ENCODE peak calls at places on chromosomes 12 and 14, in five cellular contexts. V is ELF-1; P is activated CD4-positive, alpha-beta T cell treated with anti-CD3 and anti-CD28 coated beads for 36 hours; U is amniotic stem cell; A is GM06990. Z is an unnamed sample.
A peak's percentile ranks its signal among the peaks of the same experiment; 100 is the strongest.

GRCh38 chr12:50949801-50950302 is 2.5 kb upstream of the HIGD1C start:
- DNase-seq in U (no peak), A (no peak), V (no peak), P (no peak), Z (no peak)

GRCh38 chr12:52806169-52806811 is 7.6 kb downstream of the KRT4 start:
- DNase-seq in A (no peak), V (no peak), U (no peak), P (no peak), Z (no peak)

GRCh38 chr12:51591020-51591901 is at the start of gene SCN8A:
- DNase-seq in V (peak; percentile 69), A (peak; percentile 56), P (peak; percentile 70), U (no peak), Z (peak; percentile 72)

GRCh38 chr12:90102957-90103652 is 394.5 kb upstream of the ATP2B1 start:
- DNase-seq in P (peak; percentile 19), A (peak; percentile 27), V (no peak), U (peak; percentile 12), Z (no peak)

GRCh38 chr12:65608319-65608916 is 215.9 kb upstream of the HMGA2 start:
- DNase-seq in U (no peak), P (no peak), A (no peak), V (no peak), Z (no peak)

GRCh38 chr14:59294662-59294992 is 106.2 kb downstream of the DAAM1 start:
- DNase-seq in P (no peak), A (no peak), U (no peak), V (no peak), Z (no peak)

GRCh38 chr14:96538663-96539317 is 36.6 kb downstream of the PAPOLA start:
- DNase-seq in P (no peak), A (no peak), V (no peak), U (no peak), Z (no peak)

GRCh38 chr12:66279127-66279712 is 23.1 kb upstream of the HELB start:
- DNase-seq in U (no peak), A (no peak), P (peak; percentile 55), V (peak; percentile 15), Z (no peak)

GRCh38 chr14:22221508-22221907 is 367.5 kb downstream of the DAD1 start:
- DNase-seq in V (no peak), A (no peak), U (no peak), P (no peak), Z (no peak)

GRCh38 chr12:71447691-71448660 is 8.4 kb downstream of the LGR5 start:
- DNase-seq in V (no peak), P (no peak), U (no peak), A (no peak), Z (no peak)

GRCh38 chr12:34625116-34625515 is 602.8 kb downstream of the ALG10 start:
- DNase-seq in U (no peak), V (peak; percentile 15), P (no peak), A (no peak), Z (no peak)

GRCh38 chr14:101970830-101971400 is 6.5 kb downstream of the DYNC1H1 start:
- DNase-seq in V (no peak), A (no peak), U (no peak), P (no peak), Z (no peak)

GRCh38 chr12:93813972-93814821 is 137.0 kb downstream of the CRADD start:
- DNase-seq in V (no peak), P (peak; percentile 24), A (no peak), U (no peak), Z (peak; percentile 3)

GRCh38 chr12:113060336-113060960 is 3.9 kb downstream of the DTX1 start:
- DNase-seq in A (no peak), U (no peak), V (no peak), P (no peak), Z (no peak)

GRCh38 chr12:117911347-117911746 is 57.4 kb downstream of the KSR2 start:
- DNase-seq in P (no peak), V (no peak), U (no peak), A (no peak), Z (no peak)

GRCh38 chr12:60278209-60278608 is 682.4 kb downstream of the SLC16A7 start:
- DNase-seq in U (no peak), V (no peak), A (no peak), P (no peak), Z (no peak)

GRCh38 chr12:89507015-89507824 is 17.4 kb downstream of the GALNT4 start:
- DNase-seq in V (no peak), A (no peak), P (no peak), U (no peak), Z (no peak)

GRCh38 chr14:76500480-76500879 is 124.5 kb downstream of the ESRRB start:
- DNase-seq in P (no peak), A (no peak), U (no peak), V (no peak), Z (no peak)

GRCh38 chr12:106135781-106136180 is 3.0 kb downstream of the NUAK1 start:
- DNase-seq in A (no peak), U (no peak), P (no peak), V (no peak), Z (no peak)

GRCh38 chr12:4288296-4289019 is 14.9 kb downstream of the CCND2 start:
- DNase-seq in A (no peak), U (no peak), P (no peak), V (no peak), Z (no peak)

GRCh38 chr12:47025349-47025748 is 54.1 kb upstream of the PCED1B start:
- DNase-seq in A (no peak), U (no peak), V (no peak), P (no peak), Z (no peak)

GRCh38 chr12:30953946-30954766 is 27.6 kb downstream of the TSPAN11 start:
- DNase-seq in A (no peak), P (no peak), U (no peak), V (no peak), Z (no peak)

GRCh38 chr12:51374346-51374745 is 16.9 kb downstream of the GALNT6 start:
- DNase-seq in A (no peak), P (no peak), V (no peak), U (no peak), Z (no peak)

GRCh38 chr14:93946506-93947170 is 19.5 kb downstream of the FAM181A start:
- DNase-seq in V (no peak), U (no peak), A (no peak), P (no peak), Z (no peak)

GRCh38 chr12:120468846-120469449 is 600 bp downstream of the SRSF9 start:
- DNase-seq in P (peak; percentile 50), V (no peak), A (no peak), U (no peak), Z (no peak)

GRCh38 chr12:63917864-63918742 is 73.6 kb downstream of the SRGAP1 start:
- DNase-seq in V (no peak), P (no peak), U (peak; percentile 73), A (peak; percentile 37), Z (no peak)